ENCODE peak calls at places on chromosome 3, in six cellular contexts. One of them, this sample, is unnamed. For H3K27me3, the result is how much of the 10 kb centered on the place peaks cover.

GRCh38 chr3:4581040-4581439 is 87.9 kb downstream of the ITPR1 start:
- DNase-seq in CD4-positive, alpha-beta T cell: no peak
- DNase-seq in CD8-positive, alpha-beta T cell: no peak
- DNase-seq in heart left ventricle: peak
- DNase-seq in HCT116: no peak
- DNase-seq in testis: peak
- DNase-seq in this sample: no peak

GRCh38 chr3:147680820-147681488 is 271.8 kb downstream of the ZIC1 start:
- DNase-seq in testis: no peak
- DNase-seq in HCT116: no peak
- DNase-seq in CD4-positive, alpha-beta T cell: no peak
- DNase-seq in heart left ventricle: peak
- DNase-seq in CD8-positive, alpha-beta T cell: no peak
- DNase-seq in this sample: no peak

GRCh38 chr3:144055604-144056003 is 84.0 kb downstream of the DIPK2A start:
- DNase-seq in CD4-positive, alpha-beta T cell: no peak
- DNase-seq in heart left ventricle: no peak
- DNase-seq in HCT116: no peak
- DNase-seq in CD8-positive, alpha-beta T cell: no peak
- DNase-seq in testis: no peak
- DNase-seq in this sample: no peak

GRCh38 chr3:30042274-30042859 is 564.0 kb upstream of the TGFBR2 start:
- DNase-seq in CD8-positive, alpha-beta T cell: peak
- DNase-seq in HCT116: peak
- DNase-seq in testis: peak
- DNase-seq in CD4-positive, alpha-beta T cell: peak
- DNase-seq in heart left ventricle: peak
- DNase-seq in this sample: peak

GRCh38 chr3:113249111-113249510 is 37.8 kb downstream of the BOC start:
- DNase-seq in testis: no peak
- DNase-seq in CD8-positive, alpha-beta T cell: no peak
- DNase-seq in HCT116: no peak
- DNase-seq in CD4-positive, alpha-beta T cell: no peak
- DNase-seq in heart left ventricle: peak
- DNase-seq in this sample: no peak

GRCh38 chr3:153572654-153573053 is 410.6 kb downstream of the RAP2B start:
- DNase-seq in testis: no peak
- DNase-seq in heart left ventricle: no peak
- DNase-seq in HCT116: no peak
- DNase-seq in CD8-positive, alpha-beta T cell: no peak
- DNase-seq in CD4-positive, alpha-beta T cell: no peak
- DNase-seq in this sample: no peak

GRCh38 chr3:14439501-14440167 is 37.2 kb downstream of the SLC6A6 start:
- DNase-seq in CD4-positive, alpha-beta T cell: no peak
- DNase-seq in heart left ventricle: peak
- DNase-seq in CD8-positive, alpha-beta T cell: no peak
- DNase-seq in testis: peak
- DNase-seq in HCT116: no peak
- DNase-seq in this sample: no peak

GRCh38 chr3:41202834-41203345 is 3.6 kb downstream of the CTNNB1 start:
- DNase-seq in testis: peak
- DNase-seq in heart left ventricle: no peak
- DNase-seq in CD4-positive, alpha-beta T cell: no peak
- DNase-seq in HCT116: no peak
- DNase-seq in CD8-positive, alpha-beta T cell: no peak
- DNase-seq in this sample: peak

GRCh38 chr3:197611255-197611654 is 55.5 kb upstream of the BDH1 start:
- DNase-seq in CD8-positive, alpha-beta T cell: no peak
- DNase-seq in testis: no peak
- DNase-seq in CD4-positive, alpha-beta T cell: no peak
- DNase-seq in heart left ventricle: no peak
- DNase-seq in HCT116: no peak
- DNase-seq in this sample: no peak

GRCh38 chr3:108838411-108838810 is 15.8 kb downstream of the TRAT1 start:
- DNase-seq in testis: no peak
- DNase-seq in HCT116: no peak
- DNase-seq in CD8-positive, alpha-beta T cell: no peak
- DNase-seq in heart left ventricle: no peak
- DNase-seq in CD4-positive, alpha-beta T cell: no peak
- DNase-seq in this sample: no peak

GRCh38 chr3:132980102-132980501 is 58.1 kb upstream of the TMEM108 start:
- DNase-seq in heart left ventricle: no peak
- DNase-seq in testis: no peak
- DNase-seq in HCT116: no peak
- DNase-seq in CD4-positive, alpha-beta T cell: no peak
- DNase-seq in CD8-positive, alpha-beta T cell: no peak
- DNase-seq in this sample: no peak

GRCh38 chr3:132979606-132980005 is 58.6 kb upstream of the TMEM108 start:
- DNase-seq in testis: no peak
- DNase-seq in heart left ventricle: no peak
- DNase-seq in HCT116: no peak
- DNase-seq in CD4-positive, alpha-beta T cell: no peak
- DNase-seq in CD8-positive, alpha-beta T cell: no peak
- DNase-seq in this sample: no peak

GRCh38 chr3:132984181-132984580 is 54.0 kb upstream of the TMEM108 start:
- DNase-seq in CD4-positive, alpha-beta T cell: no peak
- DNase-seq in CD8-positive, alpha-beta T cell: no peak
- DNase-seq in testis: no peak
- DNase-seq in HCT116: no peak
- DNase-seq in heart left ventricle: no peak
- DNase-seq in this sample: no peak

GRCh38 chr3:132983143-132983770 is 54.9 kb upstream of the TMEM108 start:
- DNase-seq in CD4-positive, alpha-beta T cell: no peak
- DNase-seq in heart left ventricle: no peak
- DNase-seq in HCT116: no peak
- DNase-seq in CD8-positive, alpha-beta T cell: no peak
- DNase-seq in testis: no peak
- DNase-seq in this sample: peak

GRCh38 chr3:132981746-132982145 is 56.4 kb upstream of the TMEM108 start:
- DNase-seq in testis: no peak
- DNase-seq in heart left ventricle: no peak
- DNase-seq in CD4-positive, alpha-beta T cell: no peak
- DNase-seq in CD8-positive, alpha-beta T cell: no peak
- DNase-seq in HCT116: no peak
- DNase-seq in this sample: no peak
- TF ChIP-seq CTCF in testis: no peak
- TF ChIP-seq CTCF in heart left ventricle: no peak
- TF ChIP-seq CTCF in CD4-positive, alpha-beta T cell: no peak
- TF ChIP-seq CTCF in CD8-positive, alpha-beta T cell: no peak
- TF ChIP-seq CTCF in HCT116: peak
- TF ChIP-seq CTCF in this sample: peak

GRCh38 chr3:10530241-10530640 is 24.9 kb upstream of the ATP2B2 start:
- DNase-seq in CD8-positive, alpha-beta T cell: no peak
- DNase-seq in testis: peak
- DNase-seq in CD4-positive, alpha-beta T cell: no peak
- DNase-seq in heart left ventricle: no peak
- DNase-seq in HCT116: no peak
- DNase-seq in this sample: no peak

GRCh38 chr3:10528046-10528445 is 22.7 kb upstream of the ATP2B2 start:
- DNase-seq in CD8-positive, alpha-beta T cell: no peak
- DNase-seq in HCT116: no peak
- DNase-seq in testis: peak
- DNase-seq in CD4-positive, alpha-beta T cell: no peak
- DNase-seq in heart left ventricle: no peak
- DNase-seq in this sample: no peak

GRCh38 chr3:10527295-10528016 is 22.1 kb upstream of the ATP2B2 start:
- DNase-seq in testis: peak
- DNase-seq in CD4-positive, alpha-beta T cell: no peak
- DNase-seq in heart left ventricle: no peak
- DNase-seq in HCT116: no peak
- DNase-seq in CD8-positive, alpha-beta T cell: no peak
- DNase-seq in this sample: no peak

GRCh38 chr3:10531031-10531430 is 25.6 kb upstream of the ATP2B2 start:
- DNase-seq in testis: no peak
- DNase-seq in heart left ventricle: no peak
- DNase-seq in CD8-positive, alpha-beta T cell: no peak
- DNase-seq in CD4-positive, alpha-beta T cell: no peak
- DNase-seq in HCT116: no peak
- DNase-seq in this sample: no peak

GRCh38 chr3:10529809-10530208 is 24.4 kb upstream of the ATP2B2 start:
- DNase-seq in CD4-positive, alpha-beta T cell: no peak
- DNase-seq in CD8-positive, alpha-beta T cell: no peak
- DNase-seq in HCT116: no peak
- DNase-seq in testis: peak
- DNase-seq in heart left ventricle: no peak
- DNase-seq in this sample: no peak
- H3K27me3 ChIP-seq in CD4-positive, alpha-beta T cell: under half
- H3K27me3 ChIP-seq in CD8-positive, alpha-beta T cell: under half
- H3K27me3 ChIP-seq in HCT116: under half
- H3K27me3 ChIP-seq in testis: under half
- H3K27me3 ChIP-seq in heart left ventricle: under half
- H3K27me3 ChIP-seq in this sample: under half

DNA sequence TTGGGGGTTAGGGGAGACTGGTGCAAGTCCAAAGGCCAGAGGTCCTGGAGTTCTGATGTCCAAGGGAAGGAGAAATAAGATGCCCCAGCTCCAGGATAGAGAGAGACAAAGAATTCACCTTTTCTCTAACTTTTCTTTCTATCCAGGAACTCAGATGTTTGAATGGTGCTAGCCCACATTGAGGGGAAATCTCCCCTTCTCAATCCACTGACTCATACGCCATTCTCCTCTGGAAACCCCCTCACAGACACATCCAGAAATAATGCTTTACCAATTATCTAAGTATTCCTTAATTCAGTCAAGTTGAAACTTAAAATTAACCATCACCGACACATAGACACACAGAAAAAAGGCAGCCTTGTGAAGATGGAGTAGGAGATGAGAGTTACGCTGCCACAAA is 1085.2 kb downstream of the NSUN3 start:
- DNase-seq in heart left ventricle: no peak
- DNase-seq in HCT116: no peak
- DNase-seq in CD8-positive, alpha-beta T cell: no peak
- DNase-seq in CD4-positive, alpha-beta T cell: no peak
- DNase-seq in testis: no peak
- DNase-seq in this sample: no peak
- TF ChIP-seq CTCF in heart left ventricle: no peak
- TF ChIP-seq CTCF in HCT116: no peak
- TF ChIP-seq CTCF in CD8-positive, alpha-beta T cell: no peak
- TF ChIP-seq CTCF in CD4-positive, alpha-beta T cell: no peak
- TF ChIP-seq CTCF in testis: no peak
- TF ChIP-seq CTCF in this sample: no peak

GRCh38 chr3:194097141-194097880 is 38.6 kb upstream of the HES1 start:
- DNase-seq in heart left ventricle: peak
- DNase-seq in testis: no peak
- DNase-seq in CD8-positive, alpha-beta T cell: no peak
- DNase-seq in CD4-positive, alpha-beta T cell: no peak
- DNase-seq in HCT116: no peak
- DNase-seq in this sample: no peak
- H3K27me3 ChIP-seq in heart left ventricle: under half
- H3K27me3 ChIP-seq in testis: under half
- H3K27me3 ChIP-seq in CD8-positive, alpha-beta T cell: under half
- H3K27me3 ChIP-seq in CD4-positive, alpha-beta T cell: under half
- H3K27me3 ChIP-seq in HCT116: under half
- H3K27me3 ChIP-seq in this sample: under half